ENCODE peak calls at places on chromosomes 16 and 17, in ten cellular contexts. F is breast epithelium, X is endothelial cell of umbilical vein, H is stomach, J is A549, Z is HepG2, I is adrenal gland, B is body of pancreas, L is IMR-90, S is spleen. N is an unnamed sample. For H3K4me1, the result is how much of the 10 kb centered on the place peaks cover.

GRCh38 chr16:66590322-66590721 is 11.1 kb downstream of the CMTM2 start:
- DNase-seq in Z (no peak), S (no peak), F (no peak), J (no peak), I (no peak), X (no peak), H (no peak), B (no peak), L (no peak), N (no peak)

GRCh38 chr16:8720080-8720966 is 45.9 kb downstream of the ABAT start:
- DNase-seq in S (no peak), B (peak), I (peak), J (no peak), L (no peak), H (no peak), F (no peak), X (no peak), Z (peak), N (no peak)

GRCh38 chr16:55152875-55153390 is 171.1 kb upstream of the IRX6 start:
- DNase-seq in B (no peak), L (no peak), F (no peak), S (no peak), Z (no peak), J (no peak), I (no peak), H (no peak), X (no peak), N (no peak)

GRCh38 chr17:4648741-4649140 is 7.3 kb upstream of the ALOX15 start:
- DNase-seq in Z (peak), S (no peak), H (no peak), I (no peak), B (no peak), X (no peak), L (no peak), F (no peak), J (no peak), N (no peak)

GRCh38 chr17:57045868-57046671 is 39.0 kb upstream of the AKAP1 start:
- DNase-seq in J (no peak), B (no peak), S (peak), L (no peak), F (no peak), X (no peak), Z (no peak), I (peak), H (peak), N (no peak)

GRCh38 chr16:89442990-89443726 is 47.2 kb downstream of the ANKRD11 start:
- DNase-seq in I (peak), L (peak), B (peak), F (peak), S (peak), H (peak), Z (peak), X (peak), J (peak), N (no peak)

GRCh38 chr16:82767198-82767597 is 140.4 kb downstream of the CDH13 start:
- DNase-seq in S (no peak), Z (no peak), X (no peak), H (no peak), J (no peak), F (no peak), I (no peak), B (no peak), L (no peak), N (no peak)

GRCh38 chr17:46862949-46863348 is 11.6 kb downstream of the WNT9B start:
- DNase-seq in I (no peak), Z (no peak), L (no peak), H (no peak), X (no peak), F (no peak), B (no peak), S (no peak), J (no peak), N (no peak)

GRCh38 chr16:10600792-10601443 is 20.5 kb upstream of the EMP2 start:
- DNase-seq in H (no peak), X (no peak), J (no peak), Z (no peak), F (no peak), I (no peak), B (no peak), L (peak), S (no peak), N (no peak)

GRCh38 chr16:70512456-70512855 is 10.9 kb downstream of the COG4 start:
- DNase-seq in Z (no peak), J (peak), F (no peak), S (no peak), L (peak), B (no peak), I (peak), X (no peak), H (no peak), N (no peak)

GRCh38 chr17:37025847-37026533 is 77.2 kb downstream of the AATF start:
- DNase-seq in J (no peak), H (no peak), F (no peak), S (no peak), B (no peak), Z (no peak), X (no peak), I (no peak), L (no peak), N (no peak)

GRCh38 chr17:56913000-56913866 is 616 bp downstream of the TRIM25 start:
- DNase-seq in S (no peak), Z (no peak), X (peak), I (no peak), H (no peak), B (peak), J (no peak), F (no peak), L (no peak), N (no peak)

GRCh38 chr17:76517638-76518038 is 16.4 kb upstream of the RHBDF2 start:
- DNase-seq in B (no peak), S (no peak), H (no peak), F (no peak), X (no peak), Z (peak), I (no peak), L (no peak), J (no peak), N (no peak)

GRCh38 chr17:20225162-20226115 is 216.3 kb downstream of the SPECC1 start:
- DNase-seq in X (no peak), Z (no peak), I (no peak), B (no peak), F (no peak), L (no peak), H (no peak), J (peak), S (no peak), N (no peak)

GRCh38 chr17:50538549-50539410 is 6.2 kb downstream of the EPN3 start:
- DNase-seq in S (no peak), Z (peak), J (no peak), H (no peak), X (no peak), I (no peak), B (no peak), F (no peak), L (no peak), N (no peak)

GRCh38 chr17:73237714-73238113 is 24.0 kb downstream of the CPSF4L start:
- DNase-seq in S (no peak), F (no peak), Z (no peak), L (no peak), X (no peak), B (no peak), I (no peak), H (no peak), J (no peak), N (no peak)

GRCh38 chr17:8430966-8431365 is 4.7 kb upstream of the NDEL1 start:
- DNase-seq in Z (no peak), F (peak), I (peak), J (no peak), S (no peak), X (peak), L (peak), H (no peak), B (peak), N (no peak)

GRCh38 chr17:8522577-8522976 is 86.9 kb downstream of the NDEL1 start:
- DNase-seq in X (no peak), H (no peak), B (no peak), F (no peak), I (no peak), Z (no peak), S (no peak), J (no peak), L (no peak), N (no peak)

GRCh38 chr16:86145669-86146068 is 246.7 kb downstream of the IRF8 start:
- DNase-seq in J (no peak), F (no peak), X (no peak), Z (no peak), B (no peak), L (no peak), I (no peak), S (no peak), H (no peak), N (no peak)

GRCh38 chr17:57408064-57408811 is 151.9 kb downstream of the MSI2 start:
- DNase-seq in L (no peak), J (no peak), H (no peak), Z (peak), B (no peak), F (no peak), S (no peak), X (no peak), I (no peak), N (no peak)

DNA sequence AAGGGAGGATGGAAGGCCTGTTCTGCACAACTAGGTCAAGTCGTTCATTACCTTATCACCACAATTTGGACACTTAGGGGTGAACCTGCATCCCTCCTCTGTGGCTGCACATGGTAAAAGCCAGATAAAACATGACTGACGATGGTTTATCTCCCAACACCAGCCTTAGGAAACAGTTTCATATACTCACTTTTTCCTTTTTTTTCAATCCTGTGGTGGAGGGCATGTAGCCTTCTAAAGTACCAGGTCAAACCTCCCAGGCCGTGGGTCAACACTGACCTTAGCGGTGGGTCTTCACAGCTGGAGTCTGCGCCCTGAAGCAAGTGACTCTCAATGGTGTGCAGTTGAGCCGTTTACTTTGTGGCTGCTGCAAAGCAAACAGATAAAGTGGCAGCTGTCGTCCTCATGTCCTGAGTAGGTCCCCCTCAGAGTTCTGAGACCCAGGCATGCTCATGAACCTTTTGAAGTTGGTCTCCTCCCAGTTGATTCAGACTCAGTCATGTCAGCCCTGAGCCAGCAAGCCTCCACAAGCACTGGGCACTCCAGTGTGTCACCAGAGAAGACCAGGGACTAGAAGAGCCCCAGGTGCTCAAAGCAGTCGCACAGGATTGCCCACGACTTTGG is 5.9 kb downstream of the FAHD1 start:
- DNase-seq in F (no peak), X (no peak), L (no peak), Z (peak), H (no peak), S (peak), I (no peak), B (no peak), J (no peak), N (no peak)
- H3K4me1 ChIP-seq in F (under half), X (under half), L (under half), Z (half or more), H (under half), S (under half), I (under half), B (under half), J (under half), N (under half)

GRCh38 chr16:84672276-84673202 is 24.2 kb downstream of the KLHL36 start:
- DNase-seq in B (peak), F (peak), X (peak), H (peak), S (peak), I (peak), L (peak), Z (peak), J (peak), N (peak)
- TF ChIP-seq POLR2A in B (no peak), F (no peak), X (no peak), H (no peak), S (no peak), I (no peak), L (no peak), Z (no peak), J (no peak), N (no peak)

GRCh38 chr17:82807562-82807961 is 32.3 kb downstream of the ZNF750 start:
- DNase-seq in F (no peak), S (no peak), H (no peak), J (no peak), Z (no peak), L (no peak), X (no peak), I (no peak), B (no peak), N (no peak)
- H3K4me1 ChIP-seq in F (under half), S (under half), H (under half), J (under half), Z (under half), L (under half), X (under half), I (under half), B (under half), N (under half)

DNA sequence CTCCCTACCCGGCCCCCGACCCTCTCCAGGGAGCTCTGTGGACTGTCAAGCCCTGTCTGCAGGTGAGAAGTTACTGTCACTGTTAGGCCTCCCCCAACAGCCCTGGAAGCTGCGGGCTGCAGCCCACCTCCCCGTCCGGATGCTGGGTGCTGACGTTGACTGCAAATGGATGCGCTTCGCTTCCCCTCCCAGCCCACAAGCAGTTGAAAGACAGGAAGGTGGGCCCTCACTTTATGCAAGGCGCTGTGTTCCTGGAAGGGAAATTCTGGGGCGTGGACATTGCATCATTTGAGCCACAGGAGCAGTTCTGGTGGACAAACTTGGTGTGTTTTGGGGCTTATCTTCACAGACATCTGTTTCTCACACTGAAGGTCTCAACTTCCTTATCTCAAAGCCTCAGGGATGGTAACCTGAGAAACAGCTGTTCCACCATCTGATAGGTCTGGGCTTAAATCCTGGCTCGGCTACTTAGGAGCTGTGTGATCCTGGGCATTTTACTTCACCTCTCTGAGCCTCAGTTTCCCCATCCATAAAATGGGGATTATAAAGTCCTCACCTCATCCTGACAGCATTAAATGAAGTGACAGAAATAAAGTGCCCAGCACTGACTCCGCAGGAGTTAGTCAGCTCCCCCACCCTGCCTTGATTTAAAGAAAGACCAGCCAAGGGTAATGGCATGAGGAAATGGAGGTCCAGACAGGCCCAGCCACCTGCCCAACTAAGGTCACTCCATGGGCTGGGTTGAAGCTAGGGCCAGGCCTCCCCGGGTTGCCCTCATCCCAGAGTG is 4.6 kb upstream of the DRC7 start:
- DNase-seq in J (no peak), Z (no peak), H (no peak), B (no peak), L (no peak), S (peak), F (no peak), X (peak), I (no peak), N (no peak)
- TF ChIP-seq POLR2A in J (no peak), Z (no peak), H (no peak), B (no peak), L (no peak), S (no peak), F (no peak), X (no peak), I (no peak), N (no peak)

GRCh38 chr17:82875418-82875856 is 35.6 kb upstream of the ZNF750 start:
- DNase-seq in S (peak), Z (peak), L (no peak), H (peak), J (no peak), I (no peak), B (no peak), X (peak), F (peak), N (no peak)
- H3K4me1 ChIP-seq in S (half or more), Z (under half), L (under half), H (half or more), J (under half), I (under half), B (under half), X (under half), F (under half), N (half or more)

DNA sequence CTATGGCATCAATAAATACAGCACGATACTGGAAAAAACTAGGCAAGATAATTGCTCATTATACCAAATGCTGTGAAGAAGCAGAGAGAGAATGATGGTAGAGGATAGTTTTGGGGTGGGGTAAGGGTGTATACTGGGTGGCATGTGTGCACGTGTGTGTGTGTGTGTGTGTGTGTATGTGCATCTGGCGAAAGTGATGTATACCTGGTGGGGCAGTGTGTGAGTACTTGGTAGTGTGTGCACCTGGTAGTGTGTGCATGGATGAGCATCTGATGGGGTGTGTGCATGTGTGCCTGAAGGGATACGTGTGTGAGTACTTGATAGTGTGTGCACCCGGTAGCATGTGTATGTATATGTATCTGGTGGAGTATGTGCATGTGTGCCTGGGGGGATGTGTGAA is 347.3 kb downstream of the CPPED1 start:
- DNase-seq in S (no peak), Z (no peak), H (no peak), I (no peak), B (no peak), F (no peak), X (no peak), J (no peak), L (no peak), N (no peak)
- TF ChIP-seq POLR2A in S (no peak), Z (no peak), H (no peak), I (no peak), B (no peak), F (no peak), X (no peak), J (no peak), L (no peak), N (no peak)

N was measured in esophagus squamous epithelium.